ENCODE peak calls at places on chromosome 1, in nine cellular contexts. One of them, this sample, is unnamed.

GRCh38 chr1:95041491-95042165 is 31.1 kb downstream of the ALG14 start:
- DNase-seq in heart left ventricle: no peak
- DNase-seq in left lobe of liver: peak; percentile 57
- DNase-seq in D341Med: peak; percentile 54
- DNase-seq in EL: peak; percentile 80
- DNase-seq in kidney tubule cell: peak; percentile 84
- DNase-seq in kidney: no peak
- DNase-seq in hepatocyte: peak; percentile 84
- DNase-seq in islet precursor cell: peak; percentile 75
- DNase-seq in this sample: no peak

GRCh38 chr1:18199462-18199861 is 91.9 kb downstream of the IGSF21 start:
- DNase-seq in heart left ventricle: no peak
- DNase-seq in left lobe of liver: no peak
- DNase-seq in D341Med: peak; percentile 77
- DNase-seq in EL: no peak
- DNase-seq in kidney tubule cell: no peak
- DNase-seq in kidney: peak; percentile 22
- DNase-seq in hepatocyte: no peak
- DNase-seq in islet precursor cell: no peak
- DNase-seq in this sample: no peak

GRCh38 chr1:6116137-6116536 is 64.0 kb downstream of the CHD5 start:
- DNase-seq in heart left ventricle: no peak
- DNase-seq in left lobe of liver: no peak
- DNase-seq in D341Med: no peak
- DNase-seq in EL: peak; percentile 55
- DNase-seq in kidney tubule cell: no peak
- DNase-seq in kidney: no peak
- DNase-seq in hepatocyte: no peak
- DNase-seq in islet precursor cell: no peak
- DNase-seq in this sample: no peak

GRCh38 chr1:94096797-94097549 is 24.0 kb downstream of the ABCA4 start:
- DNase-seq in heart left ventricle: no peak
- DNase-seq in left lobe of liver: no peak
- DNase-seq in D341Med: no peak
- DNase-seq in EL: no peak
- DNase-seq in kidney tubule cell: no peak
- DNase-seq in kidney: no peak
- DNase-seq in hepatocyte: peak; percentile 55
- DNase-seq in islet precursor cell: no peak
- DNase-seq in this sample: no peak

GRCh38 chr1:226980565-226981385 is 40.7 kb downstream of the COQ8A start:
- DNase-seq in heart left ventricle: peak; percentile 85
- DNase-seq in left lobe of liver: peak; percentile 94
- DNase-seq in D341Med: peak; percentile 32
- DNase-seq in EL: no peak
- DNase-seq in kidney tubule cell: no peak
- DNase-seq in kidney: peak; percentile 69
- DNase-seq in hepatocyte: no peak
- DNase-seq in islet precursor cell: no peak
- DNase-seq in this sample: peak; percentile 64

GRCh38 chr1:12087797-12088314 is 24.8 kb downstream of the TNFRSF8 start:
- DNase-seq in heart left ventricle: no peak
- DNase-seq in left lobe of liver: no peak
- DNase-seq in D341Med: no peak
- DNase-seq in EL: no peak
- DNase-seq in kidney tubule cell: no peak
- DNase-seq in kidney: peak; percentile 14
- DNase-seq in hepatocyte: no peak
- DNase-seq in islet precursor cell: no peak
- DNase-seq in this sample: no peak

GRCh38 chr1:21906173-21907078 is 30.7 kb downstream of the HSPG2 start:
- DNase-seq in heart left ventricle: peak; percentile 89
- DNase-seq in left lobe of liver: no peak
- DNase-seq in D341Med: no peak
- DNase-seq in EL: no peak
- DNase-seq in kidney tubule cell: no peak
- DNase-seq in kidney: peak; percentile 94
- DNase-seq in hepatocyte: peak; percentile 51
- DNase-seq in islet precursor cell: peak; percentile 88
- DNase-seq in this sample: no peak

GRCh38 chr1:7587726-7588456 is 183.2 kb upstream of the VAMP3 start:
- DNase-seq in heart left ventricle: no peak
- DNase-seq in left lobe of liver: no peak
- DNase-seq in D341Med: no peak
- DNase-seq in EL: no peak
- DNase-seq in kidney tubule cell: no peak
- DNase-seq in kidney: peak; percentile 58
- DNase-seq in hepatocyte: no peak
- DNase-seq in islet precursor cell: no peak
- DNase-seq in this sample: no peak

GRCh38 chr1:46021046-46021822 is 111.2 kb downstream of the PIK3R3 start:
- DNase-seq in heart left ventricle: no peak
- DNase-seq in left lobe of liver: no peak
- DNase-seq in D341Med: no peak
- DNase-seq in EL: no peak
- DNase-seq in kidney tubule cell: no peak
- DNase-seq in kidney: no peak
- DNase-seq in hepatocyte: no peak
- DNase-seq in islet precursor cell: no peak
- DNase-seq in this sample: no peak

GRCh38 chr1:208148380-208148779 is 95.8 kb downstream of the PLXNA2 start:
- DNase-seq in heart left ventricle: no peak
- DNase-seq in left lobe of liver: no peak
- DNase-seq in D341Med: no peak
- DNase-seq in EL: no peak
- DNase-seq in kidney tubule cell: no peak
- DNase-seq in kidney: no peak
- DNase-seq in hepatocyte: no peak
- DNase-seq in islet precursor cell: no peak
- DNase-seq in this sample: no peak

GRCh38 chr1:75981188-75981897 is 49.1 kb upstream of the ASB17 start:
- DNase-seq in heart left ventricle: no peak
- DNase-seq in left lobe of liver: no peak
- DNase-seq in D341Med: no peak
- DNase-seq in EL: no peak
- DNase-seq in kidney tubule cell: no peak
- DNase-seq in kidney: no peak
- DNase-seq in hepatocyte: no peak
- DNase-seq in islet precursor cell: no peak
- DNase-seq in this sample: no peak

GRCh38 chr1:229664133-229664689 is 38.2 kb downstream of the URB2 start:
- DNase-seq in heart left ventricle: no peak
- DNase-seq in left lobe of liver: no peak
- DNase-seq in D341Med: peak; percentile 77
- DNase-seq in EL: peak; percentile 59
- DNase-seq in kidney tubule cell: peak; percentile 64
- DNase-seq in kidney: no peak
- DNase-seq in hepatocyte: peak; percentile 25
- DNase-seq in islet precursor cell: no peak
- DNase-seq in this sample: no peak

GRCh38 chr1:174051956-174052355 is 29.8 kb upstream of the RC3H1 start:
- DNase-seq in heart left ventricle: no peak
- DNase-seq in left lobe of liver: no peak
- DNase-seq in D341Med: no peak
- DNase-seq in EL: no peak
- DNase-seq in kidney tubule cell: no peak
- DNase-seq in kidney: no peak
- DNase-seq in hepatocyte: no peak
- DNase-seq in islet precursor cell: no peak
- DNase-seq in this sample: no peak

GRCh38 chr1:173333581-173333980 is 126.5 kb upstream of the TNFSF4 start:
- DNase-seq in heart left ventricle: no peak
- DNase-seq in left lobe of liver: no peak
- DNase-seq in D341Med: no peak
- DNase-seq in EL: peak; percentile 37
- DNase-seq in kidney tubule cell: peak; percentile 8
- DNase-seq in kidney: no peak
- DNase-seq in hepatocyte: no peak
- DNase-seq in islet precursor cell: no peak
- DNase-seq in this sample: no peak

GRCh38 chr1:99869723-99870122 is 19.6 kb downstream of the AGL start:
- DNase-seq in heart left ventricle: no peak
- DNase-seq in left lobe of liver: no peak
- DNase-seq in D341Med: no peak
- DNase-seq in EL: no peak
- DNase-seq in kidney tubule cell: no peak
- DNase-seq in kidney: no peak
- DNase-seq in hepatocyte: no peak
- DNase-seq in islet precursor cell: no peak
- DNase-seq in this sample: no peak

GRCh38 chr1:171381866-171382210 is 67.9 kb downstream of the FMO4 start:
- DNase-seq in heart left ventricle: peak; percentile 52
- DNase-seq in left lobe of liver: no peak
- DNase-seq in D341Med: no peak
- DNase-seq in EL: no peak
- DNase-seq in kidney tubule cell: no peak
- DNase-seq in kidney: no peak
- DNase-seq in hepatocyte: no peak
- DNase-seq in islet precursor cell: no peak
- DNase-seq in this sample: no peak

GRCh38 chr1:44785501-44786137 is 2.4 kb downstream of the BEST4 start:
- DNase-seq in heart left ventricle: no peak
- DNase-seq in left lobe of liver: no peak
- DNase-seq in D341Med: no peak
- DNase-seq in EL: no peak
- DNase-seq in kidney tubule cell: no peak
- DNase-seq in kidney: no peak
- DNase-seq in hepatocyte: no peak
- DNase-seq in islet precursor cell: no peak
- DNase-seq in this sample: no peak

GRCh38 chr1:62796151-62796680 is 12.3 kb downstream of the ATG4C start:
- DNase-seq in heart left ventricle: no peak
- DNase-seq in left lobe of liver: no peak
- DNase-seq in D341Med: no peak
- DNase-seq in EL: no peak
- DNase-seq in kidney tubule cell: no peak
- DNase-seq in kidney: no peak
- DNase-seq in hepatocyte: no peak
- DNase-seq in islet precursor cell: no peak
- DNase-seq in this sample: no peak

GRCh38 chr1:153678519-153679336 is at the start of gene NPR1:
- DNase-seq in heart left ventricle: peak; percentile 77
- DNase-seq in left lobe of liver: peak; percentile 55
- DNase-seq in D341Med: peak; percentile 85
- DNase-seq in EL: peak; percentile 36
- DNase-seq in kidney tubule cell: no peak
- DNase-seq in kidney: peak; percentile 88
- DNase-seq in hepatocyte: peak; percentile 60
- DNase-seq in islet precursor cell: no peak
- DNase-seq in this sample: no peak

GRCh38 chr1:107198581-107198980 is 57.7 kb downstream of the NTNG1 start:
- DNase-seq in heart left ventricle: no peak
- DNase-seq in left lobe of liver: peak; percentile 54
- DNase-seq in D341Med: no peak
- DNase-seq in EL: no peak
- DNase-seq in kidney tubule cell: no peak
- DNase-seq in kidney: no peak
- DNase-seq in hepatocyte: no peak
- DNase-seq in islet precursor cell: no peak
- DNase-seq in this sample: no peak

GRCh38 chr1:232776526-232776925 is 28.7 kb upstream of the MAP10 start:
- DNase-seq in heart left ventricle: no peak
- DNase-seq in left lobe of liver: no peak
- DNase-seq in D341Med: no peak
- DNase-seq in EL: no peak
- DNase-seq in kidney tubule cell: no peak
- DNase-seq in kidney: no peak
- DNase-seq in hepatocyte: no peak
- DNase-seq in islet precursor cell: no peak
- DNase-seq in this sample: no peak

GRCh38 chr1:160083968-160084770 is 2.8 kb downstream of the KCNJ9 start:
- DNase-seq in heart left ventricle: peak; percentile 81
- DNase-seq in left lobe of liver: peak; percentile 77
- DNase-seq in D341Med: peak; percentile 85
- DNase-seq in EL: no peak
- DNase-seq in kidney tubule cell: peak; percentile 79
- DNase-seq in kidney: peak; percentile 87
- DNase-seq in hepatocyte: peak; percentile 87
- DNase-seq in islet precursor cell: peak; percentile 92
- DNase-seq in this sample: no peak

GRCh38 chr1:41241748-41242644 is at the start of gene SCMH1:
- DNase-seq in heart left ventricle: peak; percentile 79
- DNase-seq in left lobe of liver: peak; percentile 58
- DNase-seq in D341Med: peak; percentile 92
- DNase-seq in EL: peak; percentile 54
- DNase-seq in kidney tubule cell: peak; percentile 57
- DNase-seq in kidney: peak; percentile 83
- DNase-seq in hepatocyte: peak; percentile 84
- DNase-seq in islet precursor cell: peak; percentile 76
- DNase-seq in this sample: peak; percentile 76

GRCh38 chr1:70499695-70500094 is 88.6 kb downstream of the CTH start:
- DNase-seq in heart left ventricle: no peak
- DNase-seq in left lobe of liver: no peak
- DNase-seq in D341Med: no peak
- DNase-seq in EL: peak; percentile 32
- DNase-seq in kidney tubule cell: peak; percentile 43
- DNase-seq in kidney: no peak
- DNase-seq in hepatocyte: no peak
- DNase-seq in islet precursor cell: no peak
- DNase-seq in this sample: no peak

GRCh38 chr1:181647314-181648035 is 164.2 kb downstream of the CACNA1E start:
- DNase-seq in heart left ventricle: no peak
- DNase-seq in left lobe of liver: no peak
- DNase-seq in D341Med: no peak
- DNase-seq in EL: no peak
- DNase-seq in kidney tubule cell: peak; percentile 33
- DNase-seq in kidney: no peak
- DNase-seq in hepatocyte: peak; percentile 39
- DNase-seq in islet precursor cell: no peak
- DNase-seq in this sample: no peak

This sample was measured in type B pancreatic cell.